ENCODE peak calls at places on chromosome X, in six cellular contexts. M is choroid plexus epithelial cell, R is kidney epithelial cell, A is HFF-Myc, X is body of pancreas, Q is AG04450. G is an unnamed sample.

GRCh38 chrX:56574861-56575260 is 11.4 kb downstream of the UBQLN2 start:
- DNase-seq in X (no peak), M (no peak), Q (no peak), A (no peak), R (no peak), G (no peak)

GRCh38 chrX:132615396-132616131 is 126.7 kb upstream of the MBNL3 start:
- DNase-seq in M (peak), R (no peak), Q (no peak), X (peak), A (no peak), G (peak)

GRCh38 chrX:74246524-74246923 is 57.5 kb upstream of the ZCCHC13 start:
- DNase-seq in A (no peak), R (no peak), M (peak), Q (no peak), X (no peak), G (peak)

GRCh38 chrX:102787283-102787682 is 66.7 kb downstream of the GPRASP3 start:
- DNase-seq in Q (no peak), R (no peak), A (no peak), M (no peak), X (no peak), G (no peak)

GRCh38 chrX:38868941-38869378 is 67.7 kb downstream of the MID1IP1 start:
- DNase-seq in A (no peak), M (peak), R (no peak), Q (no peak), X (no peak), G (peak)

GRCh38 chrX:21728276-21728968 is 29.5 kb downstream of the SMPX start:
- DNase-seq in R (no peak), M (no peak), A (no peak), X (no peak), Q (no peak), G (no peak)

GRCh38 chrX:119942831-119943184 is 743 bp downstream of the NKAP start:
- DNase-seq in Q (no peak), R (no peak), A (no peak), X (no peak), M (peak), G (peak)

GRCh38 chrX:47613082-47613481 is 6.6 kb downstream of the SYN1 start:
- DNase-seq in Q (no peak), R (no peak), M (no peak), X (no peak), A (no peak), G (peak)

GRCh38 chrX:103556941-103557340 is 28.4 kb upstream of the TCEAL4 start:
- DNase-seq in Q (no peak), X (no peak), A (no peak), R (no peak), M (no peak), G (peak)

GRCh38 chrX:103124284-103124683 is 31.3 kb upstream of the NXF3 start:
- DNase-seq in X (no peak), Q (no peak), R (no peak), A (no peak), M (no peak), G (no peak)

GRCh38 chrX:48835524-48836329 is at the start of gene PCSK1N:
- DNase-seq in Q (no peak), A (no peak), R (peak), M (no peak), X (peak), G (peak)

GRCh38 chrX:145178268-145178667 is 69.0 kb upstream of the SPANXN1 start:
- DNase-seq in A (no peak), Q (no peak), R (no peak), X (no peak), M (no peak), G (no peak)

GRCh38 chrX:2627272-2627867 is 63.7 kb upstream of the CD99 start:
- DNase-seq in X (peak), R (no peak), M (peak), Q (no peak), A (peak), G (peak)

GRCh38 chrX:8987672-8988250 is 46.2 kb downstream of the FAM9B start:
- DNase-seq in Q (no peak), X (no peak), M (no peak), A (no peak), R (no peak), G (peak)

GRCh38 chrX:29992083-29992482 is 223.3 kb upstream of the MAGEB2 start:
- DNase-seq in X (no peak), M (no peak), Q (no peak), A (no peak), R (no peak), G (no peak)

GRCh38 chrX:13791559-13791958 is 25.3 kb downstream of the GPM6B start:
- DNase-seq in M (no peak), X (no peak), Q (no peak), A (no peak), R (no peak), G (no peak)

GRCh38 chrX:12898073-12898472 is 8.3 kb upstream of the TLR8 start:
- DNase-seq in M (no peak), X (no peak), R (no peak), A (no peak), Q (no peak), G (no peak)

GRCh38 chrX:340641-341423 is 22.2 kb upstream of the GTPBP6 start:
- DNase-seq in A (no peak), M (no peak), X (no peak), Q (no peak), R (no peak), G (no peak)

GRCh38 chrX:41027388-41027787 is 57.9 kb upstream of the USP9X start:
- DNase-seq in R (no peak), X (no peak), Q (peak), A (no peak), M (peak), G (peak)

GRCh38 chrX:110412971-110413726 is 54.5 kb downstream of the RTL9 start:
- DNase-seq in M (peak), R (no peak), X (peak), A (no peak), Q (no peak), G (peak)

GRCh38 chrX:56786889-56787733 is 58.1 kb downstream of the NBDY start:
- DNase-seq in Q (no peak), X (no peak), M (no peak), R (no peak), A (no peak), G (no peak)

GRCh38 chrX:118528089-118528753 is 32.6 kb downstream of the DOCK11 start:
- DNase-seq in A (no peak), Q (no peak), M (no peak), X (no peak), R (no peak), G (no peak)

DNA sequence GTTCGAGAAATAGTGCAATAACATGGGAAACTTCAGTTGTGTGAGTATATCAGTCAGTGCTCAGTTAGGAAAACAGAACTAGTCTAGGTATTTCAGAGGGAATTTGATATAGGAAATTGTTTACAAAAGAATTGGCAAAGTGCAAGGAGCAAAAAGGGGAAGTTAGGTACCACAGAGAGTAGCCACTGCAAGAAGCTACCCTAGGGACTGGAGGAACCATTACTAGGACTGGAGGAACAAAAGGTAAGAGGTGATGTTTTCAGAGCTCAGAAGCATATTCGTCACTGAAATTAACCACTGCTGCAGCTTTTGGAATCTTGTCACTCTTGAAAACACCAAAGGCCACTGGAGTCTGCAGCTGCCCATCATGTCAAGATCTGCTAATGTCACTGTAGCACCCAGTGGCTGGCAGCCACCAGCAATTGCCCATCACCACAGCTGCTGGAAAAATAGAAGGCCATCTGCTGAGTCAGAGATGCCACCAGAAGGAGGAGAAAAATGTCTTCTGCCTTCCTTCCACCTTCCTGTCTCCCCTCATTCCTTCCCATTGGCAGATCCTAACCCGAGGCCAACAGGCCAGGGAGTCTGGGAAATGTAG is 160.6 kb upstream of the RPS6KA3 start:
- DNase-seq in A (no peak), R (no peak), X (no peak), Q (no peak), M (no peak), G (no peak)
- H3K4me3 ChIP-seq in A (no peak), R (no peak), X (no peak), Q (no peak), M (no peak), G (no peak)

GRCh38 chrX:125998432-125998831 is 167.7 kb downstream of the DCAF12L2 start:
- DNase-seq in R (no peak), Q (no peak), M (peak), A (no peak), X (no peak), G (peak)
- TF ChIP-seq CTCF in R (peak), Q (no peak), M (no peak), A (no peak), X (peak), G (peak)

DNA sequence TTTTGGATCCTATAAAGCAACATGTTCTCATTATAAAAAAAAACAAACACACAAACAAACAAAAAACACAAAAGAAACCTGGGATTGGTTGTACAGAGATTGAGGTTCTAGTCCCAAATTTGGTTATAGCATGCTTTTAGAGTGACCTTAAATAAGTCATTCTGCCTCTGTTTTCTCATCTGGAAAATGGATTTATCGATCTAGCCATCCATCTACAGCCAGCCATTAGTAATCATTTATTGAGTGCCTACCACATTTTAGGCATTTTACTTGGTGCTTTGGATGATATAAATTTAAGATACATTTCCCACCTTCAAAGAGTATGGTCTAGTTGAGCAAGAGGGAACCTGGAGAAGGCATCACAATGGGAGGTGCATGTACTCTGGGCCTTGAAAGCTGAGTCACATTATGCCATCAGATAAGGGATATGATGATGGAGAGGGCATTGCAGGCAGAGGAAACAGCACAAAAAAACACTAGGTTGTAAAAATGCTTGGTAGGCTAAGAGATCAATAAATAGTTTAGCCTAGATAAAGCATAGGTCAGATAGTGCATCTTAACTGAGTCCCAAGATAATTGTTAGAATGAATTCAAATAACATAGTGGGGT is 91.4 kb downstream of the HEPH start:
- DNase-seq in Q (no peak), A (no peak), M (no peak), R (no peak), X (no peak), G (no peak)
- H3K4me3 ChIP-seq in Q (no peak), A (no peak), M (no peak), R (no peak), X (no peak), G (no peak)

GRCh38 chrX:129318375-129318774 is 204.9 kb downstream of the SMARCA1 start:
- DNase-seq in R (no peak), M (peak), X (no peak), A (no peak), Q (no peak), G (peak)
- TF ChIP-seq CTCF in R (peak), M (peak), X (no peak), A (no peak), Q (peak), G (peak)

GRCh38 chrX:10501606-10502005 is 118.8 kb downstream of the MID1 start:
- DNase-seq in M (no peak), Q (no peak), X (no peak), A (no peak), R (no peak), G (no peak)

GRCh38 chrX:10492250-10492649 is 128.1 kb downstream of the MID1 start:
- DNase-seq in R (no peak), Q (no peak), X (no peak), M (no peak), A (no peak), G (no peak)

DNA sequence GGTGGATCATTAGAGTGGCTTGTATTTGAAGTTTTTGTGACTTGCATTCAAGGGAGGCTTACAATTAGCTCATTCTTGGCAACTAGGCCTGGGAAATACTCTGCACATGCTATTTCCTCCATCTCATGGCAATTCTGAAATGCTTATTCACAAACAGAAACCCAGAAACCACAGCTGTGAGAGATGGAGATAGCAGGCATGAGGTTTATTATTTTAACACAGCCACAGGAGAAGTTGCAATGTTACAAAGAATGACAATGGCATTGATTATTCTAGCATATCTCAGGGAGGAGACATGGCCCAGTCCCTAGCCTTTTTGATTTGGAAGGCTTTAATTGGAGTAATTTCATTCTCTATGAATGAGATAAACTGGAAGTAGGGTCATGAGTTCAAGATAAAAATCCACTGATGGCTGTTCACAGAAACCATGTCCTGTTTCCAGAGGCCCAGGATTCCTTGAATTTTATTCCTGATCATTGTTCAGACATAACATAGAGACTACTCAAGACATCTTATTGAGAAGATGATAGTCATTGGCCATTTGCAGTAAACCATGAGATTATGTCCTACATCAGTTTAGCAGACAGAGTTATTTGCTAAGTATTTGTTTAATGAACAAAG is 123.9 kb downstream of the MID1 start:
- DNase-seq in X (no peak), A (no peak), R (no peak), Q (peak), M (peak), G (no peak)
- H3K4me3 ChIP-seq in X (no peak), A (no peak), R (no peak), Q (no peak), M (no peak), G (no peak)

GRCh38 chrX:15855562-15856256 is 1.1 kb upstream of the AP1S2 start:
- DNase-seq in A (no peak), X (no peak), Q (no peak), R (no peak), M (no peak), G (no peak)

GRCh38 chrX:15854712-15855561 is at the start of gene AP1S2:
- DNase-seq in X (peak), M (peak), A (peak), Q (peak), R (peak), G (peak)

GRCh38 chrX:15856580-15856979 is 2.0 kb upstream of the AP1S2 start:
- DNase-seq in M (no peak), A (no peak), R (no peak), X (no peak), Q (no peak), G (no peak)

GRCh38 chrX:15853586-15854079 is 980 bp downstream of the AP1S2 start:
- DNase-seq in M (no peak), Q (no peak), A (no peak), X (no peak), R (no peak), G (no peak)

DNA sequence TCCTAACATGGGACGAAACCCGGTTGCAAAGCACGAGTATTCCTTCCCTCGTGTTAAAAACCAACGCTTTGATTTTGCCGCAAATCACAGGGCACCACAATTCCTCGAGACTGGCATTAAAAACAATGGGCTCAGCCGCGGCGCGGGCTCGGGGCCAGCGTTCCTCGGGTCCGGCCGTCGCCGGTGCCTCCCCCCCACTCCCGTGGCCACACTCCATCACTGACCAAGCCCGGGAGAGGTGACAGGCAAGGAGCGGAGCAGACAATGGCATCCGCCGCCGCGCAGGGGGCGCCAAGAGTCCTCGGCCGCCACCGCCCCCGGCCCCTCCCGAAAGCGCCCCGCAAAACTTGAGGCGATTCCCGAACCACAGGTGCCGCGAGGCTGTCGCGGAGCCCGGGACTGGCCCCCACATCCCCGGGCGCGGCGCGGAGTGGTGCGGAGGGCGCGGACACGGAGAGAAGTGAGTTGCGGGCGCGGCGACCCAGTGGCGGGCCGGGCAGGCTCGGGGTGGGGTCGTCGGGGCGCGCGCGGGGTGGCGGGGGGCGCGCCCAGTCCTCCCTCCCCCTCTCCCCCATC is 445 bp downstream of the AP1S2 start:
- DNase-seq in Q (no peak), A (no peak), X (peak), M (no peak), R (no peak), G (no peak)
- TF ChIP-seq CTCF in Q (no peak), A (no peak), X (peak), M (no peak), R (peak), G (no peak)

GRCh38 chrX:141811438-141811837 is 26.7 kb upstream of the MAGEC3 start:
- DNase-seq in X (no peak), A (no peak), Q (no peak), R (no peak), M (no peak), G (no peak)

GRCh38 chrX:141815904-141816303 is 22.2 kb upstream of the MAGEC3 start:
- DNase-seq in M (no peak), R (no peak), A (no peak), Q (no peak), X (no peak), G (no peak)

DNA sequence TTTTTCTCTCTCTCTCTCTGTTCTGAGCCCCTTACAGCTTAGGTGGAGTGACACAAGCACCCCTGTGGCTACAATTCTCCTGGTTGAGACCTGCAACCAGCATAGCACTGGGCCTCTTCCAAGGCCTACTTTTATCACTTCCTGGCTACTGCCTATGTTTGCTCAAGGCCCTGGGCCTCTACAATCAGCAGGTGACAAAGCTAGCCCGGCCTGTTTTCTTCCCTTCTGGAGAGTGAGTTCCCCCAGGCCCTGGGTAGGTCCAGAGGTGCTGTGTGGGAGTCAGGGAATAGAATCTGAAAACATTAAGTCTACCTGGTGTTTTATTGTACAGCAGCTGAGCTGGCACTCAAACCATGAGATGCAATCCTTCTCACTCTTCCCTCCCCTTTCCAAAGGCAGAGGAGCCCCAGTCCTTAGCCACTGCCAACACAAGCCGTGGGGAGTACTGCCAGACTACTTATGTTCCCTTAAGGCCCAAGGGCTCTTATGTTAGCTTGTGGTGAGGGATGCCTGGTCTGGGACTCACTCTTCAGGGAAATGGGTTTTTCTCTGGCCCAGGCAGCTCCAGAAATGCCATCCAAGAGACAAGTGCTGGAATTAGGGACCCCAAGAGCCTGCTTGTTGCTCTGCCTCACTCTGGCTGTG is 23.8 kb upstream of the MAGEC3 start:
- DNase-seq in Q (no peak), A (no peak), R (no peak), X (peak), M (no peak), G (no peak)
- H3K4me3 ChIP-seq in Q (no peak), A (no peak), R (no peak), X (no peak), M (no peak), G (no peak)

DNA sequence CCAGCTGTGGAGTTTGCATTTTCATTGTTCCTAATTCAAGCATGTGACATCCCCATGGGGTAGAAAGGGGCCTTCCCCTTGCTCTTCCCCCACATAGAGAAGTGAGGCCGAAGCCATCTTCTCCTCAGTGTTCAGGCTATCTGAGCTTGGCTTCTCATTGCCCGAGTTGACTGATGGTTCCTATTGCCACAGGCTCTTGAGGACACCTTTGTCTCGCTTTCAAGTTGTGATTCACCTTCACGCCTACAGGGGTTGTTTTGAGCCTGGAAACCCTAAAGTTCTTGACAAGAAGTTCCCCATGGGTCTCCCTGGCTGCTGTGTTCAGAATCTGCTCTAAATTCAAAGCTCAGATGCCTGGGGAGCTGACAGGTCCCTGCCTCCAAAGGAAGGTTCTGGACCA is 24.9 kb downstream of the CCNQ start:
- DNase-seq in X (no peak), A (no peak), R (no peak), Q (no peak), M (no peak), G (peak)
- TF ChIP-seq CTCF in X (no peak), A (no peak), R (no peak), Q (no peak), M (no peak), G (no peak)

GRCh38 chrX:130702867-130703707 is 199.9 kb downstream of the ENOX2 start:
- DNase-seq in M (no peak), R (no peak), X (no peak), Q (no peak), A (no peak), G (no peak)
- H3K4me3 ChIP-seq in M (no peak), R (no peak), X (no peak), Q (no peak), A (no peak), G (no peak)

G was measured in epithelial cell of esophagus.